ENCODE peak calls at places on chromosomes 3 and 15, in nine cellular contexts. One of them, this sample, is unnamed.

GRCh38 chr3:123401836-123402530 is 46.9 kb downstream of the ADCY5 start:
- DNase-seq in RWPE1: no peak
- DNase-seq in thoracic aorta: no peak
- DNase-seq in Calu3: no peak
- DNase-seq in GM12878: no peak
- DNase-seq in cardiac muscle cell: no peak
- DNase-seq in nephron progenitor cell: no peak
- DNase-seq in ACHN: no peak
- DNase-seq in myocyte: peak
- DNase-seq in this sample: no peak

GRCh38 chr15:67030036-67030762 is 35.2 kb upstream of the SMAD3 start:
- DNase-seq in RWPE1: no peak
- DNase-seq in thoracic aorta: no peak
- DNase-seq in Calu3: no peak
- DNase-seq in GM12878: no peak
- DNase-seq in cardiac muscle cell: no peak
- DNase-seq in nephron progenitor cell: no peak
- DNase-seq in ACHN: no peak
- DNase-seq in myocyte: no peak
- DNase-seq in this sample: peak

GRCh38 chr3:119257654-119258410 is 17.2 kb upstream of the B4GALT4 start:
- DNase-seq in RWPE1: no peak
- DNase-seq in thoracic aorta: no peak
- DNase-seq in Calu3: peak
- DNase-seq in GM12878: no peak
- DNase-seq in cardiac muscle cell: peak
- DNase-seq in nephron progenitor cell: no peak
- DNase-seq in ACHN: no peak
- DNase-seq in myocyte: no peak
- DNase-seq in this sample: no peak

GRCh38 chr15:93298901-93299300 is 209.9 kb upstream of the RGMA start:
- DNase-seq in RWPE1: peak
- DNase-seq in thoracic aorta: no peak
- DNase-seq in Calu3: no peak
- DNase-seq in GM12878: no peak
- DNase-seq in cardiac muscle cell: no peak
- DNase-seq in nephron progenitor cell: no peak
- DNase-seq in ACHN: no peak
- DNase-seq in myocyte: no peak
- DNase-seq in this sample: no peak

GRCh38 chr3:49333091-49333490 is 6.8 kb downstream of the USP4 start:
- DNase-seq in RWPE1: no peak
- DNase-seq in thoracic aorta: no peak
- DNase-seq in Calu3: no peak
- DNase-seq in GM12878: no peak
- DNase-seq in cardiac muscle cell: peak
- DNase-seq in nephron progenitor cell: no peak
- DNase-seq in ACHN: no peak
- DNase-seq in myocyte: no peak
- DNase-seq in this sample: no peak

GRCh38 chr3:158801696-158802398 is at the start of gene MFSD1:
- DNase-seq in RWPE1: peak
- DNase-seq in thoracic aorta: peak
- DNase-seq in Calu3: peak
- DNase-seq in GM12878: peak
- DNase-seq in cardiac muscle cell: peak
- DNase-seq in nephron progenitor cell: peak
- DNase-seq in ACHN: peak
- DNase-seq in myocyte: peak
- DNase-seq in this sample: peak

GRCh38 chr15:50176869-50177268 is 5.1 kb upstream of the SLC27A2 start:
- DNase-seq in RWPE1: no peak
- DNase-seq in thoracic aorta: no peak
- DNase-seq in Calu3: no peak
- DNase-seq in GM12878: no peak
- DNase-seq in cardiac muscle cell: peak
- DNase-seq in nephron progenitor cell: no peak
- DNase-seq in ACHN: no peak
- DNase-seq in myocyte: no peak
- DNase-seq in this sample: no peak

GRCh38 chr15:88990185-88990679 is 77.1 kb upstream of the MFGE8 start:
- DNase-seq in RWPE1: no peak
- DNase-seq in thoracic aorta: no peak
- DNase-seq in Calu3: no peak
- DNase-seq in GM12878: no peak
- DNase-seq in cardiac muscle cell: no peak
- DNase-seq in nephron progenitor cell: no peak
- DNase-seq in ACHN: no peak
- DNase-seq in myocyte: no peak
- DNase-seq in this sample: no peak

GRCh38 chr3:11312139-11312538 is 39.9 kb downstream of the ATG7 start:
- DNase-seq in RWPE1: no peak
- DNase-seq in thoracic aorta: no peak
- DNase-seq in Calu3: no peak
- DNase-seq in GM12878: no peak
- DNase-seq in cardiac muscle cell: peak
- DNase-seq in nephron progenitor cell: no peak
- DNase-seq in ACHN: no peak
- DNase-seq in myocyte: no peak
- DNase-seq in this sample: no peak

GRCh38 chr3:39707314-39707909 is 102.0 kb upstream of the MYRIP start:
- DNase-seq in RWPE1: peak
- DNase-seq in thoracic aorta: no peak
- DNase-seq in Calu3: peak
- DNase-seq in GM12878: no peak
- DNase-seq in cardiac muscle cell: peak
- DNase-seq in nephron progenitor cell: no peak
- DNase-seq in ACHN: peak
- DNase-seq in myocyte: peak
- DNase-seq in this sample: no peak

GRCh38 chr3:31483776-31484175 is 48.9 kb upstream of the STT3B start:
- DNase-seq in RWPE1: no peak
- DNase-seq in thoracic aorta: no peak
- DNase-seq in Calu3: no peak
- DNase-seq in GM12878: no peak
- DNase-seq in cardiac muscle cell: no peak
- DNase-seq in nephron progenitor cell: no peak
- DNase-seq in ACHN: no peak
- DNase-seq in myocyte: no peak
- DNase-seq in this sample: no peak

GRCh38 chr15:52362497-52362896 is 66.9 kb upstream of the MYO5C start:
- DNase-seq in RWPE1: no peak
- DNase-seq in thoracic aorta: no peak
- DNase-seq in Calu3: no peak
- DNase-seq in GM12878: no peak
- DNase-seq in cardiac muscle cell: peak
- DNase-seq in nephron progenitor cell: no peak
- DNase-seq in ACHN: no peak
- DNase-seq in myocyte: peak
- DNase-seq in this sample: no peak

GRCh38 chr3:182019926-182020325 is 308.2 kb downstream of the SOX2 start:
- DNase-seq in RWPE1: no peak
- DNase-seq in thoracic aorta: no peak
- DNase-seq in Calu3: no peak
- DNase-seq in GM12878: no peak
- DNase-seq in cardiac muscle cell: no peak
- DNase-seq in nephron progenitor cell: no peak
- DNase-seq in ACHN: no peak
- DNase-seq in myocyte: no peak
- DNase-seq in this sample: no peak

GRCh38 chr15:74682954-74683353 is 12.9 kb downstream of the EDC3 start:
- DNase-seq in RWPE1: no peak
- DNase-seq in thoracic aorta: no peak
- DNase-seq in Calu3: no peak
- DNase-seq in GM12878: no peak
- DNase-seq in cardiac muscle cell: no peak
- DNase-seq in nephron progenitor cell: no peak
- DNase-seq in ACHN: no peak
- DNase-seq in myocyte: no peak
- DNase-seq in this sample: no peak

GRCh38 chr15:90654233-90655124 is 62.7 kb upstream of the BLM start:
- DNase-seq in RWPE1: no peak
- DNase-seq in thoracic aorta: no peak
- DNase-seq in Calu3: no peak
- DNase-seq in GM12878: no peak
- DNase-seq in cardiac muscle cell: peak
- DNase-seq in nephron progenitor cell: no peak
- DNase-seq in ACHN: no peak
- DNase-seq in myocyte: no peak
- DNase-seq in this sample: no peak

GRCh38 chr15:83653639-83654378 is at the start of gene ADAMTSL3:
- DNase-seq in RWPE1: peak
- DNase-seq in thoracic aorta: peak
- DNase-seq in Calu3: peak
- DNase-seq in GM12878: no peak
- DNase-seq in cardiac muscle cell: peak
- DNase-seq in nephron progenitor cell: peak
- DNase-seq in ACHN: peak
- DNase-seq in myocyte: peak
- DNase-seq in this sample: no peak

GRCh38 chr15:52924641-52925040 is 134.5 kb upstream of the ONECUT1 start:
- DNase-seq in RWPE1: no peak
- DNase-seq in thoracic aorta: no peak
- DNase-seq in Calu3: no peak
- DNase-seq in GM12878: no peak
- DNase-seq in cardiac muscle cell: no peak
- DNase-seq in nephron progenitor cell: no peak
- DNase-seq in ACHN: no peak
- DNase-seq in myocyte: no peak
- DNase-seq in this sample: no peak

GRCh38 chr15:36208868-36209582 is 370.4 kb upstream of the CDIN1 start:
- DNase-seq in RWPE1: no peak
- DNase-seq in thoracic aorta: no peak
- DNase-seq in Calu3: no peak
- DNase-seq in GM12878: no peak
- DNase-seq in cardiac muscle cell: peak
- DNase-seq in nephron progenitor cell: no peak
- DNase-seq in ACHN: no peak
- DNase-seq in myocyte: peak
- DNase-seq in this sample: no peak

GRCh38 chr3:107669669-107670068 is 146.9 kb downstream of the BBX start:
- DNase-seq in RWPE1: no peak
- DNase-seq in thoracic aorta: no peak
- DNase-seq in Calu3: no peak
- DNase-seq in GM12878: no peak
- DNase-seq in cardiac muscle cell: peak
- DNase-seq in nephron progenitor cell: no peak
- DNase-seq in ACHN: no peak
- DNase-seq in myocyte: no peak
- DNase-seq in this sample: no peak

GRCh38 chr3:128807186-128807830 is 72.1 kb upstream of the ACAD9 start:
- DNase-seq in RWPE1: no peak
- DNase-seq in thoracic aorta: no peak
- DNase-seq in Calu3: no peak
- DNase-seq in GM12878: no peak
- DNase-seq in cardiac muscle cell: no peak
- DNase-seq in nephron progenitor cell: no peak
- DNase-seq in ACHN: no peak
- DNase-seq in myocyte: peak
- DNase-seq in this sample: no peak

GRCh38 chr15:65856821-65857455 is 12.4 kb upstream of the RAB11A start:
- DNase-seq in RWPE1: peak
- DNase-seq in thoracic aorta: peak
- DNase-seq in Calu3: peak
- DNase-seq in GM12878: no peak
- DNase-seq in cardiac muscle cell: peak
- DNase-seq in nephron progenitor cell: peak
- DNase-seq in ACHN: peak
- DNase-seq in myocyte: peak
- DNase-seq in this sample: no peak

GRCh38 chr3:126442849-126443229 is 32.9 kb downstream of the ZXDC start:
- DNase-seq in RWPE1: no peak
- DNase-seq in thoracic aorta: no peak
- DNase-seq in Calu3: no peak
- DNase-seq in GM12878: no peak
- DNase-seq in cardiac muscle cell: no peak
- DNase-seq in nephron progenitor cell: no peak
- DNase-seq in ACHN: no peak
- DNase-seq in myocyte: no peak
- DNase-seq in this sample: no peak

GRCh38 chr15:25329685-25330084 is 109.1 kb downstream of the UBE3A start:
- DNase-seq in RWPE1: no peak
- DNase-seq in thoracic aorta: no peak
- DNase-seq in Calu3: no peak
- DNase-seq in GM12878: no peak
- DNase-seq in cardiac muscle cell: no peak
- DNase-seq in nephron progenitor cell: no peak
- DNase-seq in ACHN: no peak
- DNase-seq in myocyte: peak
- DNase-seq in this sample: no peak

GRCh38 chr15:101105059-101105851 is 146.6 kb downstream of the CHSY1 start:
- DNase-seq in RWPE1: no peak
- DNase-seq in thoracic aorta: no peak
- DNase-seq in Calu3: no peak
- DNase-seq in GM12878: no peak
- DNase-seq in cardiac muscle cell: no peak
- DNase-seq in nephron progenitor cell: no peak
- DNase-seq in ACHN: peak
- DNase-seq in myocyte: no peak
- DNase-seq in this sample: no peak

GRCh38 chr3:185935465-185936263 is 2.1 kb downstream of the TRA2B start:
- DNase-seq in RWPE1: no peak
- DNase-seq in thoracic aorta: no peak
- DNase-seq in Calu3: peak
- DNase-seq in GM12878: no peak
- DNase-seq in cardiac muscle cell: no peak
- DNase-seq in nephron progenitor cell: no peak
- DNase-seq in ACHN: no peak
- DNase-seq in myocyte: no peak
- DNase-seq in this sample: no peak

GRCh38 chr3:170907519-170908234 is 760 bp downstream of the EIF5A2 start:
- DNase-seq in RWPE1: peak
- DNase-seq in thoracic aorta: no peak
- DNase-seq in Calu3: no peak
- DNase-seq in GM12878: no peak
- DNase-seq in cardiac muscle cell: peak
- DNase-seq in nephron progenitor cell: peak
- DNase-seq in ACHN: peak
- DNase-seq in myocyte: peak
- DNase-seq in this sample: no peak

GRCh38 chr15:61871926-61872522 is 188.2 kb downstream of the VPS13C start:
- DNase-seq in RWPE1: peak
- DNase-seq in thoracic aorta: no peak
- DNase-seq in Calu3: no peak
- DNase-seq in GM12878: no peak
- DNase-seq in cardiac muscle cell: peak
- DNase-seq in nephron progenitor cell: no peak
- DNase-seq in ACHN: peak
- DNase-seq in myocyte: peak
- DNase-seq in this sample: no peak

GRCh38 chr3:140022061-140022781 is 87.2 kb downstream of the CLSTN2 start:
- DNase-seq in RWPE1: no peak
- DNase-seq in thoracic aorta: no peak
- DNase-seq in Calu3: no peak
- DNase-seq in GM12878: no peak
- DNase-seq in cardiac muscle cell: no peak
- DNase-seq in nephron progenitor cell: no peak
- DNase-seq in ACHN: no peak
- DNase-seq in myocyte: no peak
- DNase-seq in this sample: peak

GRCh38 chr3:109275702-109276293 is 40.5 kb downstream of the DPPA2 start:
- DNase-seq in RWPE1: peak
- DNase-seq in thoracic aorta: no peak
- DNase-seq in Calu3: peak
- DNase-seq in GM12878: no peak
- DNase-seq in cardiac muscle cell: peak
- DNase-seq in nephron progenitor cell: peak
- DNase-seq in ACHN: peak
- DNase-seq in myocyte: peak
- DNase-seq in this sample: no peak

GRCh38 chr3:54891540-54891897 is 36.3 kb downstream of the LRTM1 start:
- DNase-seq in RWPE1: peak
- DNase-seq in thoracic aorta: peak
- DNase-seq in Calu3: peak
- DNase-seq in GM12878: no peak
- DNase-seq in cardiac muscle cell: peak
- DNase-seq in nephron progenitor cell: peak
- DNase-seq in ACHN: peak
- DNase-seq in myocyte: peak
- DNase-seq in this sample: no peak

GRCh38 chr3:181879926-181880325 is 168.2 kb downstream of the SOX2 start:
- DNase-seq in RWPE1: no peak
- DNase-seq in thoracic aorta: no peak
- DNase-seq in Calu3: no peak
- DNase-seq in GM12878: no peak
- DNase-seq in cardiac muscle cell: peak
- DNase-seq in nephron progenitor cell: no peak
- DNase-seq in ACHN: no peak
- DNase-seq in myocyte: no peak
- DNase-seq in this sample: no peak

This sample was measured in NCI-H1092.